ENCODE peak calls at places on chromosomes 13 and 19, in eight cellular contexts. One of them, this sample, is unnamed.

GRCh38 chr13:24742294-24742693 is 21.7 kb upstream of the RNF17 start:
- DNase-seq in psoas muscle: no peak
- DNase-seq in endothelial cell of umbilical vein: no peak
- DNase-seq in mesendoderm: peak; percentile 81
- DNase-seq in tibial artery: no peak
- DNase-seq in Karpas-422: no peak
- DNase-seq in DND-41: no peak
- DNase-seq in osteoblast: no peak
- DNase-seq in this sample: no peak

GRCh38 chr19:45568732-45569131 is 15.9 kb downstream of the OPA3 start:
- DNase-seq in osteoblast: peak; percentile 86
- DNase-seq in endothelial cell of umbilical vein: peak; percentile 25
- DNase-seq in tibial artery: no peak
- DNase-seq in psoas muscle: no peak
- DNase-seq in Karpas-422: no peak
- DNase-seq in mesendoderm: no peak
- DNase-seq in DND-41: no peak
- DNase-seq in this sample: no peak

GRCh38 chr13:49627831-49628652 is at the start of gene ARL11:
- DNase-seq in endothelial cell of umbilical vein: no peak
- DNase-seq in psoas muscle: peak; percentile 59
- DNase-seq in mesendoderm: peak; percentile 88
- DNase-seq in osteoblast: no peak
- DNase-seq in Karpas-422: peak; percentile 96
- DNase-seq in tibial artery: peak; percentile 72
- DNase-seq in DND-41: no peak
- DNase-seq in this sample: peak; percentile 19

GRCh38 chr13:113792236-113792770 is 33.3 kb downstream of the TMEM255B start:
- DNase-seq in tibial artery: no peak
- DNase-seq in mesendoderm: no peak
- DNase-seq in endothelial cell of umbilical vein: no peak
- DNase-seq in osteoblast: peak; percentile 58
- DNase-seq in psoas muscle: no peak
- DNase-seq in DND-41: no peak
- DNase-seq in Karpas-422: no peak
- DNase-seq in this sample: no peak

GRCh38 chr13:113553541-113554332 is 30.8 kb upstream of the TFDP1 start:
- DNase-seq in psoas muscle: no peak
- DNase-seq in osteoblast: peak; percentile 54
- DNase-seq in DND-41: no peak
- DNase-seq in endothelial cell of umbilical vein: peak; percentile 21
- DNase-seq in Karpas-422: no peak
- DNase-seq in tibial artery: no peak
- DNase-seq in mesendoderm: no peak
- DNase-seq in this sample: no peak

GRCh38 chr13:72504026-72504925 is 223.2 kb downstream of the MZT1 start:
- DNase-seq in Karpas-422: no peak
- DNase-seq in psoas muscle: no peak
- DNase-seq in osteoblast: no peak
- DNase-seq in DND-41: no peak
- DNase-seq in mesendoderm: no peak
- DNase-seq in tibial artery: no peak
- DNase-seq in endothelial cell of umbilical vein: no peak
- DNase-seq in this sample: no peak

GRCh38 chr19:17766543-17767131 is 15.4 kb downstream of the FCHO1 start:
- DNase-seq in osteoblast: peak; percentile 88
- DNase-seq in DND-41: no peak
- DNase-seq in psoas muscle: peak; percentile 78
- DNase-seq in Karpas-422: peak; percentile 86
- DNase-seq in endothelial cell of umbilical vein: peak; percentile 73
- DNase-seq in tibial artery: peak; percentile 70
- DNase-seq in mesendoderm: peak; percentile 91
- DNase-seq in this sample: no peak

GRCh38 chr19:52993342-52994178 is 20.2 kb upstream of the ERVV-1 start:
- DNase-seq in osteoblast: peak; percentile 90
- DNase-seq in DND-41: peak; percentile 85
- DNase-seq in mesendoderm: peak; percentile 94
- DNase-seq in Karpas-422: peak; percentile 90
- DNase-seq in tibial artery: peak; percentile 79
- DNase-seq in psoas muscle: peak; percentile 70
- DNase-seq in endothelial cell of umbilical vein: peak; percentile 76
- DNase-seq in this sample: peak; percentile 76

GRCh38 chr13:54433511-54434206 is 1405.0 kb downstream of the OLFM4 start:
- DNase-seq in DND-41: no peak
- DNase-seq in mesendoderm: no peak
- DNase-seq in Karpas-422: no peak
- DNase-seq in osteoblast: no peak
- DNase-seq in psoas muscle: no peak
- DNase-seq in endothelial cell of umbilical vein: no peak
- DNase-seq in tibial artery: no peak
- DNase-seq in this sample: no peak

GRCh38 chr19:1154731-1155351 is 19.2 kb downstream of the SBNO2 start:
- DNase-seq in tibial artery: peak; percentile 92
- DNase-seq in Karpas-422: no peak
- DNase-seq in endothelial cell of umbilical vein: peak; percentile 42
- DNase-seq in DND-41: no peak
- DNase-seq in mesendoderm: no peak
- DNase-seq in osteoblast: peak; percentile 100
- DNase-seq in psoas muscle: peak; percentile 95
- DNase-seq in this sample: no peak

GRCh38 chr13:97366172-97366688 is 67.7 kb upstream of the RAP2A start:
- DNase-seq in osteoblast: no peak
- DNase-seq in psoas muscle: no peak
- DNase-seq in endothelial cell of umbilical vein: peak; percentile 17
- DNase-seq in DND-41: no peak
- DNase-seq in Karpas-422: no peak
- DNase-seq in mesendoderm: no peak
- DNase-seq in tibial artery: no peak
- DNase-seq in this sample: no peak

GRCh38 chr19:55369651-55370304 is 485 bp downstream of the IL11 start:
- DNase-seq in mesendoderm: peak; percentile 92
- DNase-seq in tibial artery: no peak
- DNase-seq in psoas muscle: no peak
- DNase-seq in endothelial cell of umbilical vein: no peak
- DNase-seq in Karpas-422: peak; percentile 63
- DNase-seq in DND-41: no peak
- DNase-seq in osteoblast: peak; percentile 100
- DNase-seq in this sample: peak; percentile 40

GRCh38 chr13:98460519-98460918 is 116.4 kb downstream of the STK24 start:
- DNase-seq in mesendoderm: no peak
- DNase-seq in psoas muscle: no peak
- DNase-seq in tibial artery: no peak
- DNase-seq in DND-41: no peak
- DNase-seq in osteoblast: peak; percentile 18
- DNase-seq in Karpas-422: no peak
- DNase-seq in endothelial cell of umbilical vein: no peak
- DNase-seq in this sample: no peak

GRCh38 chr19:36747750-36748149 is 24.9 kb downstream of the ZNF850 start:
- DNase-seq in DND-41: no peak
- DNase-seq in mesendoderm: peak; percentile 25
- DNase-seq in psoas muscle: no peak
- DNase-seq in tibial artery: no peak
- DNase-seq in osteoblast: no peak
- DNase-seq in Karpas-422: no peak
- DNase-seq in endothelial cell of umbilical vein: no peak
- DNase-seq in this sample: no peak

GRCh38 chr13:28540612-28541011 is 45.7 kb upstream of the FLT1 start:
- DNase-seq in mesendoderm: no peak
- DNase-seq in psoas muscle: no peak
- DNase-seq in Karpas-422: no peak
- DNase-seq in tibial artery: no peak
- DNase-seq in endothelial cell of umbilical vein: no peak
- DNase-seq in DND-41: no peak
- DNase-seq in osteoblast: no peak
- DNase-seq in this sample: no peak

GRCh38 chr19:39557791-39558622 is 18.0 kb upstream of the EID2 start:
- DNase-seq in Karpas-422: peak; percentile 59
- DNase-seq in tibial artery: no peak
- DNase-seq in osteoblast: no peak
- DNase-seq in mesendoderm: no peak
- DNase-seq in DND-41: no peak
- DNase-seq in psoas muscle: no peak
- DNase-seq in endothelial cell of umbilical vein: no peak
- DNase-seq in this sample: peak; percentile 19

GRCh38 chr13:113110852-113111315 is 5.3 kb downstream of the F7 start:
- DNase-seq in osteoblast: peak; percentile 26
- DNase-seq in endothelial cell of umbilical vein: no peak
- DNase-seq in psoas muscle: no peak
- DNase-seq in mesendoderm: no peak
- DNase-seq in DND-41: no peak
- DNase-seq in tibial artery: no peak
- DNase-seq in Karpas-422: no peak
- DNase-seq in this sample: no peak

GRCh38 chr19:42628411-42629135 is 33.8 kb upstream of the CEACAM8 start:
- DNase-seq in Karpas-422: no peak
- DNase-seq in osteoblast: no peak
- DNase-seq in psoas muscle: no peak
- DNase-seq in DND-41: no peak
- DNase-seq in endothelial cell of umbilical vein: no peak
- DNase-seq in mesendoderm: no peak
- DNase-seq in tibial artery: no peak
- DNase-seq in this sample: no peak

GRCh38 chr13:47351798-47352197 is 454.9 kb upstream of the HTR2A start:
- DNase-seq in mesendoderm: no peak
- DNase-seq in DND-41: no peak
- DNase-seq in tibial artery: no peak
- DNase-seq in psoas muscle: no peak
- DNase-seq in Karpas-422: no peak
- DNase-seq in osteoblast: no peak
- DNase-seq in endothelial cell of umbilical vein: no peak
- DNase-seq in this sample: no peak

GRCh38 chr19:46378268-46378667 is 31.4 kb downstream of the PPP5C start:
- DNase-seq in tibial artery: no peak
- DNase-seq in endothelial cell of umbilical vein: peak; percentile 36
- DNase-seq in psoas muscle: no peak
- DNase-seq in Karpas-422: no peak
- DNase-seq in osteoblast: peak; percentile 90
- DNase-seq in DND-41: no peak
- DNase-seq in mesendoderm: no peak
- DNase-seq in this sample: no peak

GRCh38 chr13:41468631-41469030 is 11.3 kb downstream of the RGCC start:
- DNase-seq in Karpas-422: no peak
- DNase-seq in endothelial cell of umbilical vein: no peak
- DNase-seq in osteoblast: no peak
- DNase-seq in DND-41: no peak
- DNase-seq in psoas muscle: no peak
- DNase-seq in tibial artery: no peak
- DNase-seq in mesendoderm: no peak
- DNase-seq in this sample: no peak

GRCh38 chr19:16115309-16116039 is 3.8 kb downstream of the RAB8A start:
- DNase-seq in Karpas-422: no peak
- DNase-seq in osteoblast: peak; percentile 69
- DNase-seq in mesendoderm: no peak
- DNase-seq in DND-41: no peak
- DNase-seq in endothelial cell of umbilical vein: no peak
- DNase-seq in tibial artery: no peak
- DNase-seq in psoas muscle: no peak
- DNase-seq in this sample: no peak
- H3K4me1 ChIP-seq in Karpas-422: peaks cover 72% of the 10 kb centered on the region
- H3K4me1 ChIP-seq in osteoblast: peaks cover 11% of the 10 kb centered on the region
- H3K4me1 ChIP-seq in mesendoderm: peaks cover 4% of the 10 kb centered on the region
- H3K4me1 ChIP-seq in DND-41: peaks cover 41% of the 10 kb centered on the region
- H3K4me1 ChIP-seq in endothelial cell of umbilical vein: peaks cover 12% of the 10 kb centered on the region
- H3K4me1 ChIP-seq in tibial artery: peaks cover 47% of the 10 kb centered on the region
- H3K4me1 ChIP-seq in psoas muscle: peaks cover 12% of the 10 kb centered on the region
- H3K4me1 ChIP-seq in this sample: peaks cover 67% of the 10 kb centered on the region

DNA sequence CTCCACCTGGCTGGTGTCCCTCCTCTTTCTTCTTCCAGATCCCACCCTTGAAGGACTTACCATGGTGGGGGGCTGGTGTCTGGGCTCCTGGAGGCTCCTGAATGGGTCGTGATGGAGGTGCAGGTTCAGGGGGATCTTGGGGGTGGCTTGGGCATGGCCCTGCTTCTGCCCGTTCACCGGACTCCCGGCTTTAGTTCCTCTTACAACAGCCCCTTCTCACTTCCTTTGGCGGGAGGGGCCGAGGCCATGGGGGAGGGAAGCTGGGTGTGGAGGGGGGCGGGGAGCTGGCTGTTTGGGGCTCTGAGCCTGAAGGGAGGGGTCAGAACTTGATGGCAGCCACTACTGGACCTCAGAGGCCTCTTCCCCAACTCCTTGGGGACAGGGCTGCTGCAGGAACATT is at the start of gene MYO1F:
- DNase-seq in psoas muscle: peak; percentile 51
- DNase-seq in osteoblast: no peak
- DNase-seq in tibial artery: peak; percentile 61
- DNase-seq in DND-41: no peak
- DNase-seq in mesendoderm: no peak
- DNase-seq in endothelial cell of umbilical vein: no peak
- DNase-seq in Karpas-422: no peak
- DNase-seq in this sample: no peak
- H3K4me3 ChIP-seq in psoas muscle: peak within 1 kb of the TSS; percentile 46
- H3K4me3 ChIP-seq in osteoblast: no peak within 1 kb of the TSS
- H3K4me3 ChIP-seq in tibial artery: peak within 1 kb of the TSS; percentile 38
- H3K4me3 ChIP-seq in DND-41: no peak within 1 kb of the TSS
- H3K4me3 ChIP-seq in mesendoderm: no peak within 1 kb of the TSS
- H3K4me3 ChIP-seq in endothelial cell of umbilical vein: no peak within 1 kb of the TSS
- H3K4me3 ChIP-seq in Karpas-422: no peak within 1 kb of the TSS
- H3K4me3 ChIP-seq in this sample: peak within 1 kb of the TSS; percentile 90

GRCh38 chr19:41328818-41329220 is 18.8 kb downstream of the CCDC97 start:
- DNase-seq in endothelial cell of umbilical vein: peak; percentile 52
- DNase-seq in Karpas-422: no peak
- DNase-seq in DND-41: no peak
- DNase-seq in psoas muscle: no peak
- DNase-seq in osteoblast: no peak
- DNase-seq in mesendoderm: no peak
- DNase-seq in tibial artery: peak; percentile 37
- DNase-seq in this sample: no peak
- H3K4me1 ChIP-seq in endothelial cell of umbilical vein: peaks cover 49% of the 10 kb centered on the region
- H3K4me1 ChIP-seq in Karpas-422: peaks cover 34% of the 10 kb centered on the region
- H3K4me1 ChIP-seq in DND-41: no peaks in the 10 kb centered on the region
- H3K4me1 ChIP-seq in psoas muscle: peaks cover 49% of the 10 kb centered on the region
- H3K4me1 ChIP-seq in osteoblast: peaks cover 53% of the 10 kb centered on the region
- H3K4me1 ChIP-seq in mesendoderm: peaks cover 25% of the 10 kb centered on the region
- H3K4me1 ChIP-seq in tibial artery: peaks cover 50% of the 10 kb centered on the region
- H3K4me1 ChIP-seq in this sample: peaks cover 54% of the 10 kb centered on the region

GRCh38 chr19:11422163-11423068 is 3.3 kb upstream of the RGL3 start:
- DNase-seq in mesendoderm: peak; percentile 96
- DNase-seq in osteoblast: peak; percentile 92
- DNase-seq in psoas muscle: peak; percentile 70
- DNase-seq in tibial artery: peak; percentile 79
- DNase-seq in endothelial cell of umbilical vein: peak; percentile 25
- DNase-seq in Karpas-422: peak; percentile 87
- DNase-seq in DND-41: peak; percentile 75
- DNase-seq in this sample: peak; percentile 44

GRCh38 chr19:11420429-11420893 is 1.3 kb upstream of the RGL3 start:
- DNase-seq in psoas muscle: peak; percentile 72
- DNase-seq in endothelial cell of umbilical vein: no peak
- DNase-seq in Karpas-422: no peak
- DNase-seq in tibial artery: peak; percentile 79
- DNase-seq in DND-41: no peak
- DNase-seq in mesendoderm: no peak
- DNase-seq in osteoblast: peak; percentile 91
- DNase-seq in this sample: no peak

GRCh38 chr19:11421607-11422098 is 2.5 kb upstream of the RGL3 start:
- DNase-seq in DND-41: no peak
- DNase-seq in psoas muscle: peak; percentile 42
- DNase-seq in mesendoderm: peak; percentile 83
- DNase-seq in Karpas-422: peak; percentile 78
- DNase-seq in endothelial cell of umbilical vein: no peak
- DNase-seq in tibial artery: peak; percentile 35
- DNase-seq in osteoblast: peak; percentile 93
- DNase-seq in this sample: no peak

GRCh38 chr19:11423164-11423803 is 4.2 kb upstream of the RGL3 start:
- DNase-seq in Karpas-422: no peak
- DNase-seq in mesendoderm: no peak
- DNase-seq in DND-41: no peak
- DNase-seq in tibial artery: no peak
- DNase-seq in osteoblast: peak; percentile 83
- DNase-seq in psoas muscle: no peak
- DNase-seq in endothelial cell of umbilical vein: no peak
- DNase-seq in this sample: no peak

GRCh38 chr19:11420894-11421606 is 1.9 kb upstream of the RGL3 start:
- DNase-seq in endothelial cell of umbilical vein: no peak
- DNase-seq in Karpas-422: no peak
- DNase-seq in mesendoderm: peak; percentile 46
- DNase-seq in tibial artery: peak; percentile 30
- DNase-seq in DND-41: no peak
- DNase-seq in psoas muscle: peak; percentile 42
- DNase-seq in osteoblast: peak; percentile 69
- DNase-seq in this sample: no peak
- H3K4me3 ChIP-seq in endothelial cell of umbilical vein: no peak overlapping the region
- H3K4me3 ChIP-seq in Karpas-422: peak overlapping the region; percentile 32
- H3K4me3 ChIP-seq in mesendoderm: no peak overlapping the region
- H3K4me3 ChIP-seq in tibial artery: peak overlapping the region; percentile 47
- H3K4me3 ChIP-seq in DND-41: no peak overlapping the region
- H3K4me3 ChIP-seq in psoas muscle: peak overlapping the region; percentile 47
- H3K4me3 ChIP-seq in osteoblast: peak overlapping the region; percentile 61
- H3K4me3 ChIP-seq in this sample: no peak overlapping the region

This sample was measured in CD4-positive, CD25-positive, alpha-beta regulatory T cell.